ENCODE peak calls at places on chromosomes 6 and 20, in five cellular contexts. Q, G, Z, X and C are unnamed samples. For H3K36me3, the result is how much of the 10 kb centered on the place peaks cover.

GRCh38 chr6:18585032-18585573 is 198.0 kb downstream of the RNF144B start:
- DNase-seq in Z (no peak), X (peak), G (no peak), Q (peak), C (no peak)

GRCh38 chr6:64547594-64548268 is 912.1 kb downstream of the PHF3 start:
- DNase-seq in G (no peak), X (no peak), Z (no peak), Q (no peak), C (no peak)

GRCh38 chr6:80454197-80454596 is 347.7 kb downstream of the BCKDHB start:
- DNase-seq in G (peak), Z (peak), X (peak), Q (peak), C (no peak)

GRCh38 chr6:18242062-18242851 is 22.1 kb downstream of the DEK start:
- DNase-seq in X (peak), Z (peak), Q (peak), G (no peak), C (no peak)

GRCh38 chr20:43404880-43405279 is 52.8 kb upstream of the SRSF6 start:
- DNase-seq in Q (no peak), Z (peak), G (peak), X (no peak), C (peak)

GRCh38 chr20:51734876-51735499 is 33.2 kb downstream of the ATP9A start:
- DNase-seq in Q (no peak), G (no peak), X (no peak), Z (no peak), C (no peak)

GRCh38 chr6:106315765-106316375 is 9.7 kb downstream of the ATG5 start:
- DNase-seq in X (no peak), Z (no peak), Q (no peak), G (no peak), C (no peak)

GRCh38 chr6:137846772-137847313 is 20.2 kb upstream of the TNFAIP3 start:
- DNase-seq in X (no peak), Z (no peak), Q (no peak), G (no peak), C (no peak)

GRCh38 chr6:113078791-113079190 is 731.7 kb downstream of the RFPL4B start:
- DNase-seq in X (no peak), G (no peak), Q (no peak), Z (no peak), C (no peak)

GRCh38 chr20:10655723-10656122 is 18.1 kb downstream of the JAG1 start:
- DNase-seq in X (no peak), Z (no peak), Q (no peak), G (no peak), C (peak)

GRCh38 chr6:121533321-121533841 is 97.9 kb downstream of the GJA1 start:
- DNase-seq in G (no peak), Z (no peak), X (no peak), Q (no peak), C (no peak)
- H2AFZ ChIP-seq in G (no peak), Z (no peak), X (no peak), Q (no peak), C (no peak)

DNA sequence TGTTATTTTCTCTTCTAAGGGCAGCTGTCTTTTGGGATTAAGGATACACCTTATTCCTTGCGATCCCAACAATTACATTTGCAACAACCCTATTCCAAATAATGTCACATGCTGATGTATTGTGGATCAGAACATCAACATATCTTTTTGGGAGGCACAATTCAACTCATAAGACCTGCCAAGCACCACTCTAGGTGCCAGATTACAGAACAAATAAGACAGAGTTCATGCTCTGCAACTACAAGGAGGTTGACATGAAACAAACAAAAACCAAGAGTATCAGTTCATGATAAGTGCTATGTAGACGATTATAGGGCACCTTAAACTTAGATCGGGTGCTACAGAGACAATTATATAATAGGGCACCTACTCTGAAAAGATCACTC is 203.2 kb upstream of the SGK1 start:
- DNase-seq in Q (no peak), X (no peak), Z (no peak), G (no peak), C (no peak)
- H3K36me3 ChIP-seq in Q (under half), X (under half), Z (under half), G (under half), C (under half)

GRCh38 chr6:139530551-139530950 is 156.1 kb upstream of the CITED2 start:
- DNase-seq in Q (no peak), G (no peak), X (no peak), Z (no peak), C (no peak)
- H2AFZ ChIP-seq in Q (peak), G (no peak), X (no peak), Z (no peak), C (no peak)

DNA sequence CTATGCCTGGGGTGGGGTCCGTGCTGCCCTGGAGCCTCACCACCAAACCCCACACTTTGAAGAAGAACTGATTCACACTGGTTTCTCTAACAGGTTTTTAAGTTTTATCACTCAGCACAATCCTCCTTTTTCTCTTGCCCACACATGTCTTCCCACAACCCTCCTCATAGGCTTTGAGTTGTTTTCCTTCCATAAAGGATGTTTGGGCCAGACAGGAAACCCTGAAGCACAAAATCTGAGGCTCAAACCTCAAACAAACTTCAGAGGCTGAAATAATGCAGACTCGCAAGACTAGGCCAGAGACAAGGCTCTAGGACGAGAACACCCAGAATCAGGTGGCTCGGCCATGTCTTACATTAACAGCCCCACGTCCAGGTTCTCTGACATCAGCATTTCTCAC is 35.3 kb downstream of the EZR start:
- DNase-seq in X (no peak), Q (no peak), Z (no peak), G (no peak), C (no peak)
- H3K36me3 ChIP-seq in X (half or more), Q (under half), Z (half or more), G (under half), C (under half)

GRCh38 chr6:46325561-46326525 is 155.1 kb upstream of the ENPP5 start:
- DNase-seq in Q (peak), Z (no peak), G (no peak), X (peak), C (peak)
- H2AFZ ChIP-seq in Q (no peak), Z (no peak), G (no peak), X (no peak), C (no peak)

DNA sequence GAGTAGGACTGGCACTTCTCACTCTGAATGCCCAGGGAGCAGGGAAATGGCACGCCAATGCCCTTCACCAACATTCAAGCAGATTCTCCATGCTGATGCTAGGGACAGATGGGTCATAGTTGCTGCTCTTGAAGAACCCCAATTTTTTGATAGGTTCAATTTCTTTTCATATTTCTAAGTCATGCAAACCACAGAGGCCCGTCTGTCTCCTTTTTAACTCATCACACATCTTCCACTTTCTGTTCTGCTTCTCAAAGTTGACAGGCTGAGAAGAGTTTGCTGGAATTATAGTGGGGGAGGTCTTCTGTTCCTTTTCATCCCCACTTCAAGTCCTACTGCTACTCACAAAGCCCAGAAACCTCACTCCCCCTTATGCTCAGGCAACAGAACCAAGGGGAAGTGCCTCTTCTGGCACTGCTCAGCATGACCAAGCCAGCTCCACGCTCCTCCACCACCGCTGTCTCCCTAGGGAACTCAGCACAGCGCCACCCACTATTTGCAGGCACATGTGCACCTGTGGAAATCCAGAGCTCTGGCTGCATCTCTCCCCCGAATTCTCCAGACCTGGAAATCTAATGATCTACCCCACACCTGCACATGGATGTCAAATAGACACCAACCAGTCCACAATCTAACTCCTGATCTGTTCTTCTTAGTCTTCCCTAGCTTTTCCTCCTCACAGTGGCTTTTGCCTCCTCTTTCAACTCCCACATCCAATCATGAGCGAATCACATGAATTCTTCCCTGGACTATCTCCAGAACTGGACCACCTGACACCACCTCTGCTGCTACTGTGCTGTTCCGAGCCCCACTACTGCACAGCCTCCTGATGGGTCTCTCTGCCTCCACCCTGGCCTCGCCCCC is 10.7 kb downstream of the ZBTB24 start:
- DNase-seq in Z (no peak), G (no peak), X (no peak), Q (no peak), C (no peak)
- H3K36me3 ChIP-seq in Z (under half), G (under half), X (under half), Q (under half), C (under half)

GRCh38 chr6:139857143-139857542 is 482.7 kb upstream of the CITED2 start:
- DNase-seq in X (no peak), Q (no peak), G (no peak), Z (no peak), C (no peak)

GRCh38 chr6:139855741-139856206 is 481.3 kb upstream of the CITED2 start:
- DNase-seq in X (peak), G (no peak), Z (no peak), Q (no peak), C (peak)

GRCh38 chr6:139853302-139853992 is 479.0 kb upstream of the CITED2 start:
- DNase-seq in Q (no peak), X (peak), Z (no peak), G (no peak), C (no peak)

GRCh38 chr6:139858444-139858843 is 484.0 kb upstream of the CITED2 start:
- DNase-seq in Z (peak), X (no peak), Q (no peak), G (no peak), C (no peak)

GRCh38 chr6:139856562-139856961 is 482.1 kb upstream of the CITED2 start:
- DNase-seq in G (no peak), Q (no peak), X (no peak), Z (no peak), C (no peak)
- H2AFZ ChIP-seq in G (no peak), Q (peak), X (no peak), Z (no peak), C (no peak)

GRCh38 chr20:35465976-35466375 is 10.6 kb downstream of the CEP250 start:
- DNase-seq in G (no peak), X (no peak), Z (no peak), Q (no peak), C (no peak)

GRCh38 chr20:35468671-35469334 is 13.4 kb downstream of the CEP250 start:
- DNase-seq in G (no peak), Q (peak), Z (no peak), X (peak), C (no peak)

GRCh38 chr20:35467339-35468224 is 12.2 kb downstream of the CEP250 start:
- DNase-seq in Q (peak), X (peak), Z (no peak), G (no peak), C (peak)

GRCh38 chr20:35463455-35464300 is 8.3 kb downstream of the CEP250 start:
- DNase-seq in Z (peak), X (peak), G (peak), Q (peak), C (peak)

DNA sequence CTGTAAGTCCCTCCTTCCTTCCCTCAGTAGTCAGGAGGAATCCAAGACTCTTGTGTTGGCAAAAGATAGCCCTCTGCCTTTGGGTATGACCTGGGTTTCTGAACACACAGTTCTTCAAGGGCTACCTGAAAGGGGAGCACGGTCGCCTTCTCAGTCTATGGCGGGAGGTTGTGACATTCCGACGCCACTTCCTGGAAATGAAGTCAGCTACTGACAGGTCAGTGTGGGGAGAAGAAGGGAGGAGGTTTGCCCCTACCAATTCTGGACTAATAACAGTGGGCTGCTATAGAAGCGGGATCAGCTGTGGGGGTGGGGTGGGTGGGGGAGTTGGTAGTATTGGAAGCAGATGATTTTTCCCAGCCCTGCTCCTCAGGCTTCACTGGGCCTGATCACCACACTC is 11.5 kb downstream of the CEP250 start:
- DNase-seq in Q (no peak), X (no peak), Z (no peak), G (no peak), C (no peak)
- H3K36me3 ChIP-seq in Q (under half), X (under half), Z (under half), G (under half), C (under half)